ENCODE peak calls at places on chromosomes 16 and 17, in eight cellular contexts. G is lower lobe of right lung, N is cardiac muscle cell, U is sigmoid colon, F is AG10803, W is neural progenitor cell, J is HL-60, H is stomach. I is an unnamed sample.
A peak's percentile ranks its signal among the peaks of the same experiment; 100 is the strongest.

GRCh38 chr16:22625948-22626347 is 115.3 kb downstream of the NPIPB5 start:
- DNase-seq in U (no peak), G (no peak), F (no peak), H (no peak), N (no peak), J (no peak), W (no peak), I (no peak)

GRCh38 chr17:67574658-67575293 is 143.0 kb upstream of the NOL11 start:
- DNase-seq in W (no peak), J (no peak), U (peak; percentile 21), G (no peak), N (no peak), F (no peak), H (no peak), I (no peak)

GRCh38 chr17:50199211-50199633 is 2.2 kb downstream of the COL1A1 start:
- DNase-seq in N (no peak), J (no peak), G (peak; percentile 39), H (no peak), U (peak; percentile 76), W (no peak), F (peak; percentile 48), I (no peak)

GRCh38 chr16:81526935-81527334 is 82.3 kb downstream of the CMIP start:
- DNase-seq in U (no peak), W (no peak), F (peak; percentile 88), G (peak; percentile 59), N (no peak), J (no peak), H (no peak), I (peak; percentile 70)

GRCh38 chr17:58004060-58004459 is 3.0 kb downstream of the SRSF1 start:
- DNase-seq in H (no peak), U (no peak), J (no peak), N (no peak), G (no peak), F (no peak), W (no peak), I (no peak)

GRCh38 chr16:60655514-60656153 is 1380.6 kb downstream of the CDH8 start:
- DNase-seq in F (no peak), U (no peak), H (no peak), N (no peak), J (no peak), W (no peak), G (no peak), I (no peak)

GRCh38 chr17:7922499-7923289 is 6.6 kb upstream of the RNF227 start:
- DNase-seq in G (peak; percentile 90), F (peak; percentile 78), H (peak; percentile 89), W (peak; percentile 90), J (no peak), N (peak; percentile 84), U (peak; percentile 93), I (peak; percentile 78)

GRCh38 chr16:69471121-69471520 is 46.7 kb downstream of the CYB5B start:
- DNase-seq in N (no peak), U (no peak), F (no peak), G (no peak), H (no peak), W (no peak), J (no peak), I (no peak)

GRCh38 chr17:18185832-18186231 is 2.2 kb downstream of the ALKBH5 start:
- DNase-seq in W (no peak), J (no peak), G (no peak), N (no peak), F (no peak), U (no peak), H (no peak), I (no peak)

GRCh38 chr17:49798182-49798581 is 9.7 kb downstream of the KAT7 start:
- DNase-seq in N (no peak), G (no peak), W (no peak), U (no peak), H (no peak), J (no peak), F (no peak), I (no peak)

GRCh38 chr17:12485361-12485911 is 180.3 kb upstream of the MYOCD start:
- DNase-seq in W (no peak), J (no peak), N (no peak), U (no peak), F (no peak), H (no peak), G (no peak), I (no peak)

GRCh38 chr17:55783684-55784245 is 32.9 kb downstream of the PCTP start:
- DNase-seq in J (peak; percentile 62), U (peak; percentile 88), W (no peak), H (peak; percentile 35), G (peak; percentile 50), N (no peak), F (peak; percentile 57), I (no peak)

GRCh38 chr17:17613708-17614114 is 22.2 kb upstream of the PEMT start:
- DNase-seq in F (peak; percentile 74), G (no peak), W (peak; percentile 76), N (peak; percentile 80), U (no peak), J (no peak), H (peak; percentile 63), I (peak; percentile 77)

GRCh38 chr16:85457366-85457765 is 155.8 kb upstream of the GSE1 start:
- DNase-seq in F (no peak), N (no peak), J (no peak), W (no peak), G (no peak), U (no peak), H (no peak), I (no peak)

GRCh38 chr17:8005951-8006730 is 3.7 kb downstream of the GUCY2D start:
- DNase-seq in J (no peak), W (no peak), N (no peak), U (peak; percentile 55), F (no peak), H (no peak), G (no peak), I (no peak)

GRCh38 chr16:69853481-69853880 is 91.3 kb downstream of the WWP2 start:
- DNase-seq in N (no peak), F (no peak), H (no peak), G (no peak), W (no peak), J (no peak), U (no peak), I (no peak)

GRCh38 chr17:55344514-55344997 is 77.1 kb downstream of the MMD start:
- DNase-seq in F (no peak), G (no peak), U (no peak), J (no peak), W (no peak), H (no peak), N (no peak), I (peak; percentile 42)

GRCh38 chr16:30115238-30115637 is 1.9 kb upstream of the GDPD3 start:
- DNase-seq in J (no peak), U (no peak), G (peak; percentile 62), H (peak; percentile 84), N (no peak), F (no peak), W (no peak), I (peak; percentile 98)

GRCh38 chr16:20175358-20175757 is 101.7 kb upstream of the GPR139 start:
- DNase-seq in H (no peak), J (no peak), G (no peak), U (no peak), N (no peak), F (no peak), W (no peak), I (no peak)

GRCh38 chr17:78735832-78736525 is 46.1 kb downstream of the CYTH1 start:
- DNase-seq in J (no peak), W (no peak), G (no peak), H (no peak), U (no peak), F (no peak), N (no peak), I (peak; percentile 94)

GRCh38 chr16:74224828-74225227 is 71.8 kb upstream of the PSMD7 start:
- DNase-seq in N (peak; percentile 1), U (no peak), F (no peak), G (no peak), H (no peak), W (no peak), J (no peak), I (no peak)

GRCh38 chr17:50264263-50265113 is 9.8 kb upstream of the TMEM92 start:
- DNase-seq in F (peak; percentile 47), N (peak; percentile 35), W (peak; percentile 52), J (no peak), G (no peak), H (no peak), U (peak; percentile 74), I (no peak)

DNA sequence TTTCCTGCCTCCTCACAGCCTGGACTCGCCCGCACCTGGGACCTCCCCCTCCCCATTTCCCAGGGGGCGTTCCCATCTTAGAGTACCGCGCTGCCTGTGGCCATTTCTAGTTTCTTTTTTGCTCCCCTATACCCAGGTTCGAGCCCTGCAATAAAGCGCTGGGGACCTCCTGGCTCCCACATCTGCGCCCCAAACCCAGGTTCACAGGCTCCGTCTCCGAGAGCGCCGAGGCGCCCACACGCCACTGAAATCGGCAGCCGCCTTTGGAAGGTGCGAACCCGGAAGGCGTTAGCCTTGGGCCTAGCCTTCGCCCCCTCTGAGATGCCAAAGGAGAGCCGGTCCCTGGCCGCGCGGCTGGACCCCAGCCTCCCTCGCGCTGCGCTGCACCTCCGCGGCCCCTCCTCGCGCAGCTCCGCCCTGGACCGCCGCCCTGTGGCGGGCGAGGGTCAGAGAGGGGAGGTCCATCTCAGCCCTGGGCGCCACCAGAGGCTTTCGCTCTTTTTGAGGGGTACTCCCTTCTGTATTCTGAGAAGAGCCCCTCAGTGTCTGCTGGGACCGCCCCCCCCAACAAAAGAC is 1.8 kb downstream of the KCNJ12 start:
- DNase-seq in F (no peak), W (peak; percentile 78), G (no peak), N (peak; percentile 63), H (no peak), J (no peak), U (no peak), I (no peak)
- H3K4me3 ChIP-seq in F (peak overlapping the region; percentile 45), W (peak overlapping the region; percentile 64), G (peak overlapping the region; percentile 52), N (peak overlapping the region; percentile 69), H (peak overlapping the region; percentile 57), J (no peak overlapping the region), U (peak overlapping the region; percentile 31), I (no peak overlapping the region)

GRCh38 chr17:3965123-3965800 is 1.0 kb upstream of the ATP2A3 start:
- DNase-seq in F (no peak), U (no peak), N (peak; percentile 72), H (peak; percentile 83), G (peak; percentile 84), W (peak; percentile 79), J (no peak), I (peak; percentile 90)
- H3K4me3 ChIP-seq in F (peak overlapping the region; percentile 45), U (no peak overlapping the region), N (peak overlapping the region; percentile 19), H (peak overlapping the region; percentile 52), G (peak overlapping the region; percentile 69), W (peak overlapping the region; percentile 45), J (peak overlapping the region; percentile 70), I (peak overlapping the region; percentile 82)

DNA sequence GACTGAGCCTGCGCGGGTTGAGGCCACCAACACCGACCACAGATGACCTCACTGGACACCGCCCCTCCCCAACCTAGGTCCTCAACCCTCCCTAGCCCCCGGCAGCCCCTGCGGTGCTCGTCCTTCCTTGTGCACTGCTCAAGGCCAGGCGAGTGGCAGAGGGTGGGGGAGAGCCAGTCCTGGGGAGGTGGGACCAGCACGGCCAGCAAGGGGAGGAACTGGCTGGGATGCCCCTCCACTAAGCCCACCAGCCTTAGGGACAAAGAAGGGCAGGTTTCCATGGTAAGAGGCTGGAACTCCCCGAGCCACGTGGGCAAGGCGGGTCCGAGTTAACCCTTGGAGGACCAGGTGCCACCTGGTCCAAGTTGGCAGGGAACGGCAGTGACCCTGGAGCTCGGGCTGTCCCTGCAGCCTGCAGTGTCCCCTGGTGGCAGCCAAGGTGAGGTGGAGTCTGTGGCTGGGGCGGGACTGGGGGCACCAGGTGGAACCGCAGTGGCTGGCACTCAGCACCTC is 9.2 kb downstream of the FSCN2 start:
- DNase-seq in H (peak; percentile 73), J (no peak), W (peak; percentile 70), F (no peak), G (no peak), N (peak; percentile 66), U (no peak), I (peak; percentile 68)
- H3K4me3 ChIP-seq in H (no peak overlapping the region), J (no peak overlapping the region), W (peak overlapping the region; percentile 13), F (no peak overlapping the region), G (no peak overlapping the region), N (no peak overlapping the region), U (no peak overlapping the region), I (no peak overlapping the region)

GRCh38 chr17:29115906-29116651 is 64.1 kb downstream of the MYO18A start:
- DNase-seq in H (no peak), G (no peak), U (no peak), J (no peak), N (peak; percentile 42), F (peak; percentile 46), W (peak; percentile 75), I (no peak)
- H3K4me3 ChIP-seq in H (no peak overlapping the region), G (no peak overlapping the region), U (no peak overlapping the region), J (no peak overlapping the region), N (no peak overlapping the region), F (no peak overlapping the region), W (no peak overlapping the region), I (no peak overlapping the region)

I was measured in small intestine.